ENCODE peak calls at places on chromosomes 16 and 17, in four cellular contexts. M is upper lobe of right lung, S is dorsolateral prefrontal cortex, F is heart left ventricle. I is an unnamed sample.

GRCh38 chr16:77468831-77469230 is 34.0 kb upstream of the ADAMTS18 start:
- DNase-seq in M (no peak), S (no peak), F (no peak), I (no peak)

GRCh38 chr16:2386990-2387389 is 42.3 kb upstream of the CCNF start:
- DNase-seq in M (no peak), S (no peak), F (no peak), I (no peak)

GRCh38 chr16:82368041-82368440 is 198.0 kb upstream of the MPHOSPH6 start:
- DNase-seq in M (no peak), S (peak; percentile 45), F (peak; percentile 72), I (peak; percentile 14)

GRCh38 chr17:68509151-68510057 is 2.8 kb upstream of the PRKAR1A start:
- DNase-seq in M (peak; percentile 71), S (no peak), F (peak; percentile 76), I (no peak)

GRCh38 chr16:73240928-73241327 is 193.0 kb upstream of the ZFHX3 start:
- DNase-seq in M (no peak), S (no peak), F (no peak), I (no peak)

GRCh38 chr16:47887496-47887895 is 268.3 kb downstream of the ABCC12 start:
- DNase-seq in M (no peak), S (no peak), F (no peak), I (no peak)

GRCh38 chr16:71709231-71709781 is 15.2 kb downstream of the PHLPP2 start:
- DNase-seq in M (no peak), S (no peak), F (no peak), I (no peak)

GRCh38 chr16:78230832-78231231 is 131.4 kb downstream of the WWOX start:
- DNase-seq in M (no peak), S (no peak), F (no peak), I (no peak)

GRCh38 chr16:30892670-30893069 is 1.2 kb downstream of the BCL7C start:
- DNase-seq in M (no peak), S (no peak), F (no peak), I (no peak)

GRCh38 chr17:82930924-82931695 is 91.3 kb upstream of the ZNF750 start:
- DNase-seq in M (peak; percentile 61), S (no peak), F (no peak), I (no peak)

GRCh38 chr17:61302911-61303310 is 96.7 kb upstream of the TBX2 start:
- DNase-seq in M (no peak), S (no peak), F (no peak), I (no peak)

GRCh38 chr17:50272711-50273653 is 1.3 kb upstream of the TMEM92 start:
- DNase-seq in M (peak; percentile 84), S (peak; percentile 50), F (peak; percentile 60), I (peak; percentile 31)

GRCh38 chr17:78488867-78489634 is 88.1 kb downstream of the DNAH17 start:
- DNase-seq in M (no peak), S (no peak), F (no peak), I (no peak)

GRCh38 chr16:819336-819735 is 18.8 kb upstream of the GNG13 start:
- DNase-seq in M (no peak), S (no peak), F (no peak), I (no peak)

GRCh38 chr17:66469890-66470289 is 167.5 kb downstream of the PRKCA start:
- DNase-seq in M (no peak), S (no peak), F (no peak), I (no peak)

GRCh38 chr17:66467766-66468165 is 165.4 kb downstream of the PRKCA start:
- DNase-seq in M (no peak), S (no peak), F (no peak), I (no peak)

GRCh38 chr17:66469088-66469442 is 166.7 kb downstream of the PRKCA start:
- DNase-seq in M (no peak), S (no peak), F (no peak), I (no peak)

GRCh38 chr17:66466933-66467367 is 164.5 kb downstream of the PRKCA start:
- DNase-seq in M (no peak), S (no peak), F (peak; percentile 35), I (no peak)

GRCh38 chr17:66468241-66469087 is 166.1 kb downstream of the PRKCA start:
- DNase-seq in M (no peak), S (peak; percentile 25), F (peak; percentile 29), I (no peak)
- H3K27ac ChIP-seq in M (peak overlapping the region; percentile 38), S (peak overlapping the region; percentile 62), F (no peak overlapping the region), I (peak overlapping the region; percentile 40)

GRCh38 chr16:79593754-79594153 is 6.8 kb downstream of the MAF start:
- DNase-seq in M (no peak), S (no peak), F (no peak), I (no peak)

GRCh38 chr16:79595261-79595660 is 5.3 kb downstream of the MAF start:
- DNase-seq in M (no peak), S (no peak), F (no peak), I (no peak)

GRCh38 chr16:79592150-79592549 is 8.4 kb downstream of the MAF start:
- DNase-seq in M (no peak), S (peak; percentile 32), F (no peak), I (peak; percentile 26)

GRCh38 chr16:79595916-79596450 is 4.6 kb downstream of the MAF start:
- DNase-seq in M (no peak), S (no peak), F (no peak), I (no peak)

GRCh38 chr16:79593074-79593531 is 7.4 kb downstream of the MAF start:
- DNase-seq in M (no peak), S (no peak), F (no peak), I (no peak)
- H3K27ac ChIP-seq in M (peak overlapping the region; percentile 78), S (peak overlapping the region; percentile 90), F (peak overlapping the region; percentile 48), I (peak overlapping the region; percentile 85)

GRCh38 chr17:39836117-39836516 is 28.0 kb downstream of the IKZF3 start:
- DNase-seq in M (no peak), S (no peak), F (no peak), I (no peak)

GRCh38 chr17:39838784-39839183 is 25.3 kb downstream of the IKZF3 start:
- DNase-seq in M (no peak), S (no peak), F (no peak), I (no peak)

GRCh38 chr17:39835038-39835786 is 28.9 kb downstream of the IKZF3 start:
- DNase-seq in M (no peak), S (no peak), F (no peak), I (no peak)

GRCh38 chr17:39841202-39841601 is 22.9 kb downstream of the IKZF3 start:
- DNase-seq in M (no peak), S (no peak), F (no peak), I (no peak)

GRCh38 chr17:39838057-39838456 is 26.1 kb downstream of the IKZF3 start:
- DNase-seq in M (no peak), S (no peak), F (no peak), I (no peak)
- H3K27ac ChIP-seq in M (no peak overlapping the region), S (no peak overlapping the region), F (no peak overlapping the region), I (no peak overlapping the region)

GRCh38 chr17:63431939-63432804 is 13.9 kb downstream of the CYB561 start:
- DNase-seq in M (peak; percentile 64), S (no peak), F (no peak), I (no peak)
- H3K27ac ChIP-seq in M (peak overlapping the region; percentile 72), S (peak overlapping the region; percentile 65), F (no peak overlapping the region), I (peak overlapping the region; percentile 6)

DNA sequence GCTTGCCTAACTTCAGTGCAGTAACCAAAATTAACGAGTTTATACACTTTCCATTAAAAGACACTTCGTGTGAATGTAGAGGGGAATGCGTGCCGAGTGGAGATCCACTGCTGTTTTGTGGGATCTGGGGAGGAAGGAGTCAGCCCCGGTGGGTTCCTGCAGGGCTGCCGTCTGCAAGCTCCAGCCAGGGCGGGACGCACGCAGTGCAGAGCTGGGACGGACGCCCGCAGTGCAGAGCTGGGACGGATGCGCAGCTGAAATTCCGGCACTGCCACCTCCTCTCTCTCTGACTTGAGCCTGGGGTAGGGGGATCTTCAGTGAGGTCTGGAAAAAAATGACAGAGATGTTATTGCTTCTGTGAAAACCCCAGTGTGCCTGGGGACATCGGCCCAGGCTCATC is 16.5 kb upstream of the ZC3H18 start:
- DNase-seq in M (no peak), S (no peak), F (no peak), I (no peak)
- H3K27ac ChIP-seq in M (no peak overlapping the region), S (no peak overlapping the region), F (no peak overlapping the region), I (no peak overlapping the region)

GRCh38 chr16:27238591-27238990 is 30.0 kb downstream of the NSMCE1 start:
- DNase-seq in M (peak; percentile 31), S (no peak), F (no peak), I (no peak)
- H3K27ac ChIP-seq in M (peak overlapping the region; percentile 73), S (no peak overlapping the region), F (no peak overlapping the region), I (no peak overlapping the region)

GRCh38 chr17:77148959-77149510 is 8.3 kb downstream of the SEC14L1 start:
- DNase-seq in M (no peak), S (no peak), F (no peak), I (no peak)
- H3K27ac ChIP-seq in M (peak overlapping the region; percentile 77), S (peak overlapping the region; percentile 97), F (peak overlapping the region; percentile 86), I (peak overlapping the region; percentile 56)

GRCh38 chr17:80112471-80113032 is 11.2 kb downstream of the GAA start:
- DNase-seq in M (no peak), S (no peak), F (no peak), I (no peak)
- H3K27ac ChIP-seq in M (no peak overlapping the region), S (no peak overlapping the region), F (no peak overlapping the region), I (no peak overlapping the region)

GRCh38 chr17:64603987-64604386 is 58.1 kb downstream of the SMURF2 start:
- DNase-seq in M (no peak), S (no peak), F (no peak), I (no peak)

GRCh38 chr17:64608571-64608981 is 53.5 kb downstream of the SMURF2 start:
- DNase-seq in M (no peak), S (no peak), F (no peak), I (no peak)

GRCh38 chr17:64611374-64611773 is 50.7 kb downstream of the SMURF2 start:
- DNase-seq in M (no peak), S (no peak), F (no peak), I (no peak)

GRCh38 chr17:64607862-64608565 is 54.1 kb downstream of the SMURF2 start:
- DNase-seq in M (no peak), S (no peak), F (no peak), I (no peak)
- H3K27ac ChIP-seq in M (no peak overlapping the region), S (no peak overlapping the region), F (no peak overlapping the region), I (no peak overlapping the region)

I was measured in caudate nucleus.